ENCODE peak calls at places on chromosomes 2 and 18, in four cellular contexts. T, W, J and A are unnamed samples.

GRCh38 chr2:38038682-38039081 is 37.3 kb downstream of the CYP1B1 start:
- DNase-seq in T (no peak), W (no peak), J (no peak), A (no peak)

GRCh38 chr2:44679584-44679983 is 261.9 kb upstream of the SIX3 start:
- DNase-seq in J (no peak), T (no peak), W (no peak), A (no peak)

GRCh38 chr2:70664525-70664924 is 103.5 kb downstream of the ADD2 start:
- DNase-seq in W (no peak), T (no peak), J (no peak), A (no peak)

GRCh38 chr2:215764441-215765048 is 248.8 kb downstream of the MREG start:
- DNase-seq in T (peak; percentile 34), W (no peak), J (peak; percentile 67), A (peak; percentile 69)

GRCh38 chr18:12827588-12827987 is 56.4 kb downstream of the PTPN2 start:
- DNase-seq in J (no peak), T (no peak), W (no peak), A (no peak)

GRCh38 chr18:66873899-66874298 is 270.0 kb upstream of the CDH19 start:
- DNase-seq in T (no peak), W (no peak), J (no peak), A (no peak)

GRCh38 chr18:46113751-46114150 is 9.6 kb downstream of the HAUS1 start:
- DNase-seq in J (no peak), T (no peak), W (no peak), A (no peak)

GRCh38 chr18:12044591-12044990 is 49.1 kb upstream of the ANKRD62 start:
- DNase-seq in J (no peak), W (no peak), T (no peak), A (no peak)

GRCh38 chr2:54809814-54810213 is 86.4 kb downstream of the EML6 start:
- DNase-seq in W (no peak), T (no peak), J (peak; percentile 38), A (peak; percentile 31)

GRCh38 chr18:49081511-49082146 is 130.9 kb upstream of the SMAD7 start:
- DNase-seq in W (no peak), T (no peak), J (peak; percentile 27), A (no peak)

GRCh38 chr2:150080115-150080514 is 407.4 kb downstream of the RND3 start:
- DNase-seq in J (peak; percentile 50), W (no peak), T (no peak), A (peak; percentile 42)

DNA sequence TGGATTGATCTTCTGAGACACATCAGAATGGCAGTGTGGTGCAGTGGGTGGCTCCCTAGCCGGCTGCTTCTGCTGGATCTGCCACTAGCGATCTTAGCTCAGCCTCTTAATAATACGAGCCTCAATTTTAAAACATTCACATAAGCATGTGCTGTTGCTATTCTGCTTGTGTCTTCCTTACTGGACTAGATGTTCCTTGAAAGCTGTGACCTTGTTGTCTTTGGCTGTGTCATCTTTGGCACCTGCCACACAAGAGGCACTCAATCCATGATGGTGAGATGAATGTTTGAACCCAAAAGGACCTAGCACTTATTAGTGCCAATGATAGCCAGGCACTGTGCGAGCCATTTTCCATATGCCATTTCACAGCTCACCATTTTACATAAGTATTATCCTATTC is 393.0 kb downstream of the ALK start:
- DNase-seq in W (no peak), J (no peak), T (no peak), A (no peak)
- H3K4me3 ChIP-seq in W (no peak overlapping the region), J (no peak overlapping the region), T (no peak overlapping the region), A (no peak overlapping the region)

GRCh38 chr2:144925886-144926285 is 406.0 kb upstream of the ZEB2 start:
- DNase-seq in T (no peak), W (no peak), J (no peak), A (no peak)

GRCh38 chr2:144924827-144925226 is 404.9 kb upstream of the ZEB2 start:
- DNase-seq in W (no peak), T (no peak), J (no peak), A (no peak)

GRCh38 chr2:144922519-144922918 is 402.6 kb upstream of the ZEB2 start:
- DNase-seq in W (no peak), J (no peak), T (no peak), A (no peak)

DNA sequence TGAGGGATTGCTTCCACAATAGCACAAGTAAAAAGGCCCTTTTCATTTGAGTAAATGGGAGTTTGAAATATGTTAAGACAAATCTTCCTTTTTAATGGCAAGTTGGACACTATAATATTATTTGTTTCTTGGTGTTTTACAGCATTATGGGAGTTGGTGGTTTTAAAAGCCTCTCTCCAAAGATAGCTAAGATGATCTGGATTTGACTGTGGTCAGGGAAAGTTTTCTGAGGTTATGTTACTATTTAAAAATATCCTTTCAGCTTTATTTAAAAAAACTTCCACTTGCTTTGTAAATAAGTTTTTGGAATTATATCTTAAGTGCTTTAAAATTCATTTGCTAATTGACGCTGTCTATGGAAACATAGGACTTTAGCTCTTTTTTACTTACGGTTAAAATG is 401.2 kb upstream of the ZEB2 start:
- DNase-seq in J (no peak), T (no peak), W (no peak), A (no peak)
- TF ChIP-seq CTCF in J (no peak), T (no peak), W (no peak), A (no peak)

DNA sequence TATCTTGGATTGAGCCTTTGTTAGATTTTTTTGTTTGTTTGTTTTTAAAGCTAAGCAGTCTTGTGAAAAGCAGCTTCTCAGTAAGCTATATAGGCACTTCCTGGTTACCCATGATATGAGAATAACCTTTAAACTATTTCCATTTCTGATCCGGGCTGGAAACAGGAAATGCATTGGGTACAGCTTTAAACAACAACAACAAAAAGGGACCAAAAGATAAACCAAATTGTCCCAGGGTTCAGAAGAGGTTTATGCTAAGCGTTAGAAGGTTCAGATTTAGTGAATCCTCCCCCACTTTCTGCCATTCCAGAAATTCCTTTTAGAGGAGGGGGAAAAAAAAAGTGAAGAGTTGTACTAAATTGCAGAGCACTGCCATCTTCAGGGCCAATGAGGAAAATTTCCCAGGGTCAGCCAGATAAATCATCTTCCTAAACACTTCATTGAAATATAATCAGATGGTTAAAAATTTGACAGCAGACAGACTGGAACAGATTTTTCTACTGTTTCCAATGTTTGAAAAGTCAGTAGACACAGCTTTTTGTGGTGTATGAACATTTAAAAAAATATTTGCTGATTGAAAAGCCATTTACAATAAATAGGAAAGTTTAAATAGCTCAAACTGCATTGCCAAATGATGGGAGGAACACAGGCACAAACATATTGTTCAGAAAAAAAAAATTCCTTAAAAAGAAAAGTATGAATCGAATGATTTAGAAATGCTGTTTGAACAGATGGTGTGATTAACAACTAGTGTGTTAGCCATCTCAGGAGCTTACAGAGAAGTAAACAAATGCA is 190.0 kb upstream of the TANK start:
- DNase-seq in J (peak; percentile 92), T (peak; percentile 49), W (no peak), A (peak; percentile 93)
- H3K4me3 ChIP-seq in J (peak overlapping the region; percentile 28), T (no peak overlapping the region), W (no peak overlapping the region), A (no peak overlapping the region)

DNA sequence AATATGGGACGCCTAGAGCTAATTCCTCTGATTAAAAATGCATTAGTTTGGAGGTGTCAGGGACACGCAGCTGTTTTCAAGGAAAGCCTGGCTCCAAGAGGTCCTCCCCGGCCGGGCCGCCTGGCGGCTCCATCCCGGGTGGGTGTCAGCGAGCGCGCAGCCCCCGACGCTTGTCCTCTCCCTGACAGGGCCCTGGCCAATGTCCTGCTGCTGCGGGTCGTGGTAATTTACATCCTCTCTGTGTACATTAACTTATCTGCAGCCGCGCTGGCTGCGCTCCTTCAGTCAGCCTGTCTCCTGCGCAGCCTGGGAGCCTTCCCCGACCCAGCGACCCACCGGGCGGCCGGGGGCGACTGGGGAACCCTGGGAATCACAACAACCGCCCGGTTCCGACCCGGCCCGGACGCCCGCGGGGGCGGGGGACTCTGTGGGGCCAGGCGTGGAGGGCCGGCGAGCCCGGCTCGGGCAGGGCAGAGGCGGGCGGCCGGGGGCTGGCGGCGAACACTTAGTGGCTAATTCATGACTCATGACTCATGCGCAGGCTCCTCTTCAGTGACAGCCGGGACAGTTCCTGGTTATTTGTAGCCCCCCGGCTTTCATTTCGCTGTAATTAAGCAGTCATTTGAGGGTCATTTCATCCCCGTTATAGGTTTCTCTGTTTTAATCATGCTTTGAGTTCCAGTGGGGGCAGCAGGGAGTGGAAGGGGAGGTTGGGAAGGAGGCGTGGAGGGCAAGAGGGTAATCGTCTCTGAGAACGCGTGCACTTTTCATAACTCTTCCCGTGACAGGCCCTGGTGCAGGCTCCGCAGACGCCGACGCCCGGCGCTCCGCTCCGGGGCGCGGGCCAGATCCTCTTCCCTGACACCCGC is 141.9 kb upstream of the CTAGE1 start:
- DNase-seq in T (no peak), W (no peak), J (peak; percentile 63), A (peak; percentile 79)
- TF ChIP-seq CTCF in T (peak; percentile 27), W (no peak), J (peak; percentile 42), A (peak; percentile 33)

DNA sequence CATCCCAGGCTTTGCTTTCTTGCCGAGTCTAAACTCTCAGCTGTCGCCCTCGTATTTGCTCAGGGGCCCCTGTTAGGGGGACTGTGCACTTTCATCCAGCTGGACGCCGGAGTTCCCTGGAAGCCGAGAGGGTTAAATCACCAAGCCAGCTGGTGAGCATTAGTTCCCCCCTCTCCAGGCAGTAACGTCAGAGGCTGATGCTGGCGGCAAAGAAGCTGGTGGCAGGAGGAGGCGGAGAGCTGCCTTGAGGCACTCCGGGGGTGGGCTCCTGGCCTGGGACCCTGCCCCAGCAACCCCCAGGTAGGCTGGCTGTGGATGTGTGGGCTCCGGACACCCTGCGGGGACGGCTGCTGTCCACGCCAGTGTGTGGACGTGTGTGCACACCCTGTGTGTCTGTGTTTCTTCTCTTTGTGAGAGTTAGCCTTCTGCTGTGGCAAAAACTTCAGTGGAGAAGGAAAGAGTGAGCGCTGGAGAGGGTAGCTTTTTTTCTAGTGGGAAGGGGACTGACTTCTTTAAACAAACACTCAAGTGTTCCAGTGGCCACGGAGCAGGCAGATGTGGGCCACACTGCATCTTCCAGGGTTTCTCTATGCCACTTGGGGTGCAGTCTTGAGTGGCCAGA is 84.7 kb downstream of the GLI2 start:
- DNase-seq in J (peak; percentile 61), T (no peak), W (no peak), A (peak; percentile 58)
- H3K4me3 ChIP-seq in J (peak overlapping the region; percentile 35), T (no peak overlapping the region), W (no peak overlapping the region), A (peak overlapping the region; percentile 6)

DNA sequence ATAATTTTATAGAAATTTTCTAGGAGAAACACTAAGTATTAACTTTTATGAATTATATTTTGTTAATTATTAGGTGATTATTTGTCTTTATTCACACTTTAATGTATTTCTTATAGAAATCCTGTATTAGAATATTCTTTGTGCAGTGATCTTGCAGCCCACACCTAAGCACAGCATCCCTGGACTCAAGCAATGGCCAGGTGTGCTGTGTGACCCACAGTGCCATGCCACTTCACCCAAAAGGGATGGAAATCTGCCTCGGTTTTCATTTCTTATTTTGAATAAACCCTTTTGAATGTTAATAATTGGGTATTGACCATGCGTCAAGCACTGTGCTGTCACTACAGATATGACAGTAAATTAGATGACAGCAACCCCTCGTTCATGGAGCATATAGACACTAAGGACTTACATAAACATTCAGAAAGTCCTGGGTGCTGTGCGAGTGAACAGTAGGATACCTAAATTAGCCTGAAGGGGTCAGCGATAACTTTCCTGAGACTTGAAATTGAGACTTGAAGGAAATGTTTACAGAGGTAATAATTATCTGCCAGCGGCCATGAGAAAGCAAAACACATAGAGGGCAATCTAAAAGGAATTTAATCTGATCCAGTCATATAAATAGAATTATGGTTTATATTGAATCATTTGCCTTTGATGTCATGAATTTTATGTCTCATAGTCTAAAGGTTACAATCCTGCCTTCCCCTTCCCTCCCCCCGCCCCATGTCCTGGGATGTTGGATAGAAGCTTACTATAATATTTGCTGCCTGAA is 52.7 kb upstream of the CALCRL start:
- DNase-seq in J (peak; percentile 62), T (no peak), W (no peak), A (peak; percentile 69)
- TF ChIP-seq CTCF in J (peak; percentile 32), T (no peak), W (no peak), A (peak; percentile 33)